ENCODE peak calls at places on chromosome 14, in eight cellular contexts. Y is heart left ventricle, I is GM12878, N is gastrocnemius medialis, U is upper lobe of left lung, A is body of pancreas, O is HepG2, F is right lobe of liver. B is an unnamed sample. For H3K9me3, the result is how much of the 10 kb centered on the place peaks cover.

GRCh38 chr14:32648434-32648833 is 290.2 kb upstream of the NPAS3 start:
- ATAC-seq in F (peak), A (no peak), O (no peak), Y (no peak), N (peak), I (no peak), U (no peak), B (no peak)

GRCh38 chr14:89399157-89399556 is 17.9 kb downstream of the FOXN3 start:
- ATAC-seq in Y (peak), U (no peak), A (no peak), I (no peak), O (no peak), F (peak), N (no peak), B (no peak)

GRCh38 chr14:31834616-31835015 is 242.5 kb upstream of the ARHGAP5 start:
- ATAC-seq in Y (no peak), I (no peak), U (no peak), O (no peak), A (no peak), F (no peak), N (no peak), B (no peak)

GRCh38 chr14:102817942-102818940 is 41.0 kb downstream of the TRAF3 start:
- ATAC-seq in O (no peak), I (peak), Y (no peak), U (no peak), F (peak), A (no peak), N (peak), B (peak)

GRCh38 chr14:52076334-52076733 is 7.5 kb upstream of the NID2 start:
- ATAC-seq in O (no peak), N (no peak), F (no peak), Y (peak), A (no peak), I (no peak), U (no peak), B (no peak)

GRCh38 chr14:99389171-99389826 is 91.4 kb downstream of the SETD3 start:
- ATAC-seq in Y (peak), U (peak), F (peak), O (peak), N (peak), I (peak), A (no peak), B (no peak)

GRCh38 chr14:34794217-34794616 is 79.8 kb upstream of the CFL2 start:
- ATAC-seq in F (no peak), Y (no peak), O (no peak), U (no peak), A (no peak), N (no peak), I (no peak), B (no peak)

GRCh38 chr14:80135305-80136088 is 75.8 kb downstream of the DIO2 start:
- ATAC-seq in N (no peak), U (no peak), Y (no peak), O (no peak), A (no peak), F (no peak), I (no peak), B (no peak)

GRCh38 chr14:72810201-72810600 is 83.7 kb downstream of the DPF3 start:
- ATAC-seq in A (no peak), I (no peak), Y (no peak), N (no peak), F (no peak), U (no peak), O (no peak), B (no peak)

GRCh38 chr14:65356327-65356836 is 56.1 kb upstream of the FUT8 start:
- ATAC-seq in O (no peak), U (peak), I (no peak), A (no peak), F (no peak), N (no peak), Y (no peak), B (no peak)

GRCh38 chr14:37420622-37421021 is 174.4 kb downstream of the FOXA1 start:
- ATAC-seq in Y (no peak), O (no peak), U (no peak), F (peak), N (no peak), A (no peak), I (no peak), B (no peak)
- H3K4me3 ChIP-seq in Y (no peak), O (no peak), U (no peak), F (no peak), N (no peak), A (no peak), I (no peak), B (no peak)

GRCh38 chr14:88380405-88380804 is 5.1 kb upstream of the SPATA7 start:
- ATAC-seq in F (no peak), Y (no peak), U (no peak), I (no peak), A (no peak), O (peak), N (no peak), B (no peak)

GRCh38 chr14:88388741-88389282 is 3.4 kb downstream of the SPATA7 start:
- ATAC-seq in A (no peak), I (no peak), N (no peak), U (no peak), F (no peak), Y (no peak), O (no peak), B (no peak)

GRCh38 chr14:88386395-88386794 is 938 bp downstream of the SPATA7 start:
- ATAC-seq in F (no peak), A (no peak), Y (no peak), I (no peak), O (no peak), U (no peak), N (no peak), B (no peak)

GRCh38 chr14:88384653-88385205 is 728 bp upstream of the SPATA7 start:
- ATAC-seq in A (no peak), Y (no peak), N (no peak), O (no peak), F (peak), U (peak), I (no peak), B (peak)

GRCh38 chr14:88385212-88386101 is at the start of gene SPATA7:
- ATAC-seq in I (peak), U (peak), F (peak), O (peak), N (peak), Y (peak), A (peak), B (peak)
- TF ChIP-seq POLR2A in I (peak), U (peak), F (peak), O (peak), N (peak), Y (no peak), A (peak), B (peak)

GRCh38 chr14:68630081-68630571 is 162.7 kb downstream of the ZFP36L1 start:
- ATAC-seq in I (no peak), A (no peak), F (no peak), O (no peak), Y (no peak), N (no peak), U (no peak), B (no peak)

GRCh38 chr14:68632591-68632895 is 160.3 kb downstream of the ZFP36L1 start:
- ATAC-seq in Y (no peak), A (no peak), U (no peak), O (no peak), N (no peak), I (no peak), F (no peak), B (no peak)

GRCh38 chr14:68630611-68631013 is 162.3 kb downstream of the ZFP36L1 start:
- ATAC-seq in F (peak), U (no peak), N (no peak), I (no peak), Y (no peak), A (no peak), O (peak), B (peak)

GRCh38 chr14:68631691-68632590 is 160.9 kb downstream of the ZFP36L1 start:
- ATAC-seq in F (no peak), A (no peak), O (no peak), I (no peak), Y (peak), N (peak), U (no peak), B (no peak)

GRCh38 chr14:68631058-68631690 is 161.7 kb downstream of the ZFP36L1 start:
- ATAC-seq in Y (no peak), I (no peak), F (no peak), N (no peak), O (no peak), U (no peak), A (no peak), B (no peak)
- H3K9me3 ChIP-seq in Y (under half), I (under half), F (under half), N (under half), O (under half), U (under half), A (under half), B (under half)

GRCh38 chr14:75222208-75222701 is 45.8 kb upstream of the TMED10 start:
- ATAC-seq in I (peak), F (peak), Y (peak), O (no peak), U (peak), A (no peak), N (peak), B (peak)
- H3K4me3 ChIP-seq in I (no peak), F (no peak), Y (no peak), O (no peak), U (no peak), A (no peak), N (no peak), B (no peak)

DNA sequence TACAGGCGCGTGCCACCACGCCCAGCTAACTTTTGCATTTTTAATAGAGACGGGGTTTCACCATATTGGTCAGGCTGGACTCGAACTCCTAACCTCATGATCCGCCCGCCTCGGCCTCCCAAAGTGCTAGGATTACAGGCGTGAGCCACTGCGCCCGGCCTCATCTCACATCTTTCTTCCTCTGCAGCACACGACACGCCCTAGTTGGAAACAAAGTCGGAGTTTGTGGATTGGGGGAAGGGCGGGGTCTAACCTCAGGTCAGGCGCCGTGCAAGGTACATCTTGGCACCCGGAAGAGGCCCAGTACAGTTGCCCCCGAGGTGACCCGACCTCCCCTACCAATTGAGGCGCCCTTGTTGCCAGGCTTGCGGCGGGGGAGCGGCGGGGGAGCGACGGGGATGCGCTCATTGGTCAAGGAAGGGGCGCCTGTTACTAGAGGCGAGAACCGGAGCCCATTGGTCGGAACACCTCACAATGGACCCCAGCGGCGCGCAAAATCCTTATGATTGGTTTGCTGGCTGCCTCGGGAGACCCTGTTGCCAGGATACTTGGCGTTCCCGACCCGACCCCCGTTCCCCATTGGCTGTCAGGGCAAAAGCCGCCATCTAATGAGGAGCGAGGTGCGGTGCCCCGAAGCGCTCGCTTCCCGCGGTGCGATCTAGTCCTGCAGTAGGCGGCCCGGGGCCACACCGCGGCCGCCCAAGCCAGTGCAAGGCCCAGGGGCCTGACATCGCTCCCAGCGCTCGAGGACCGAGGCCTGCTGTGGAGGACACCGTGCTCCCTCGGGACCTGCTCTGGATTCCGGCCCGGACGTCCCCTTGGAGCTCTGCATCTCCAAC is at the start of gene REC8:
- ATAC-seq in O (peak), Y (peak), I (peak), U (peak), A (peak), F (peak), N (no peak), B (peak)
- TF ChIP-seq POLR2A in O (no peak), Y (no peak), I (peak), U (no peak), A (no peak), F (no peak), N (no peak), B (no peak)

GRCh38 chr14:106821119-106821518 is 1294.7 kb downstream of the TMEM121 start:
- ATAC-seq in A (no peak), Y (no peak), U (no peak), I (no peak), O (no peak), F (no peak), N (no peak), B (no peak)

GRCh38 chr14:106822905-106823304 is 1296.5 kb downstream of the TMEM121 start:
- ATAC-seq in O (no peak), A (no peak), I (no peak), F (no peak), N (no peak), Y (no peak), U (no peak), B (no peak)

GRCh38 chr14:106823552-106823951 is 1297.2 kb downstream of the TMEM121 start:
- ATAC-seq in N (no peak), F (no peak), U (no peak), A (no peak), Y (no peak), I (no peak), O (no peak), B (no peak)

DNA sequence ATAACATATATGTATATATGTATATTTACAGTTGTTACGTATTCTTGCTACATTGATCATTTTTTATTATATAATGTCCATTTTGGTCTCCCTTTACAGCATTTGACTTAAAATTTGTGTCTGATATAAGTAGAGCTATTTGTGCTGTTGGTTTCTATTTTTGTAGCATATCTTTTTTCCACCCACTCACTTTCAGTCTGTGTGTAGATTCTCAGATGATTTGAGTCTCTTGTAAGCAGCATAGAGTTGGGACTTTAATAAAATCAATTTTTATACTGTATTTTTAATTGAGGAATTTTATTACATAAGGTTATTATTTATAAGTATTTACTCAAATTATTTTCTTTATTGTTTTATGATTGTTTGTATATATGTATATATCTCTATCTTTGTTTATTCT is 1293.7 kb downstream of the TMEM121 start:
- ATAC-seq in U (no peak), F (no peak), O (no peak), Y (no peak), I (peak), A (no peak), N (no peak), B (no peak)
- H3K9me3 ChIP-seq in U (under half), F (under half), O (under half), Y (under half), I (under half), A (under half), N (under half), B (under half)

GRCh38 chr14:23538785-23539184 is 12.8 kb downstream of the ZFHX2 start:
- ATAC-seq in U (peak), N (no peak), A (no peak), F (no peak), I (no peak), Y (peak), O (peak), B (no peak)
- H3K4me3 ChIP-seq in U (no peak), N (no peak), A (no peak), F (no peak), I (no peak), Y (no peak), O (no peak), B (no peak)

DNA sequence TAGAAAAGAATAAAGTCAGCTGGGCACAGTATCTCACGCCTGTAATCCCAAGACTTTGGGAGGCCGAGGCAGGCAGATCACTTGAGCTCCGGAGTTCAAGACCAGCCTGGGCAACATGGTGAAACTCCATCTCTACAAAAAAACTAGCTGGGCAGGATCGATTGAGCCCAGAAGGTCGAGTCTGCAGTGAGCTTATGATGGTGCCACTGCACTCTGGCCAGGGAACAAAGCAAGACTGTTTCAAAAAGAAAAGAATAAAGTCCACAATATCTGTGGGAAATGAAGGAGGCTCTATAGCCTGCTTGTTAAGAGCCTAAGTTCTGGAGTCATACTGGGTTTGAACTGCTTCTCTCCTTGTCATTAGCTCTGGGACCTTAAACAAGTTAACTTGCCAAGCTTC is 7.9 kb downstream of the MAPK1IP1L start:
- ATAC-seq in A (no peak), U (no peak), F (no peak), I (peak), N (no peak), Y (no peak), O (peak), B (no peak)
- TF ChIP-seq POLR2A in A (no peak), U (no peak), F (no peak), I (no peak), N (no peak), Y (no peak), O (no peak), B (no peak)

GRCh38 chr14:25570483-25570882 is 520.5 kb upstream of the STXBP6 start:
- ATAC-seq in I (no peak), F (no peak), A (no peak), U (no peak), O (no peak), N (no peak), Y (no peak), B (no peak)

DNA sequence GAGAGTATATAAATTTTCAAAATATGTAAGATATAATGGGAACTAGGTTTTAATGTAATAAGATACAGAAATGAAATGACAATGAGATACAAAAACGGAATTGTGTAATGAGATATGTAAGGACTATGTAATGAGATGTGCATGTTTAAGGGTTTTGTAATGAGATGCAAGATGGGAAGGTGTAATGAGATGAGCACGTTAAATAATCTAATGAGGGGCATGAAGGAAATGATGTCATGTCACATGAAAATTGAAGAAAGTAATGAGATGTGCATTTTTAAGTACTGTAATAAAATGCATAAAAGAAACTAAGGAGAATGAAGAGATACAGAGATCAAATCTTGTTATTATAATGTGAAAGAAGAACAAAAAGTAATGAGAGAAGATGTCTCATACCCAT is 525.0 kb upstream of the STXBP6 start:
- ATAC-seq in I (no peak), O (no peak), N (no peak), A (no peak), Y (no peak), U (no peak), F (no peak), B (no peak)
- H3K9me3 ChIP-seq in I (under half), O (half or more), N (under half), A (under half), Y (under half), U (under half), F (under half), B (under half)

DNA sequence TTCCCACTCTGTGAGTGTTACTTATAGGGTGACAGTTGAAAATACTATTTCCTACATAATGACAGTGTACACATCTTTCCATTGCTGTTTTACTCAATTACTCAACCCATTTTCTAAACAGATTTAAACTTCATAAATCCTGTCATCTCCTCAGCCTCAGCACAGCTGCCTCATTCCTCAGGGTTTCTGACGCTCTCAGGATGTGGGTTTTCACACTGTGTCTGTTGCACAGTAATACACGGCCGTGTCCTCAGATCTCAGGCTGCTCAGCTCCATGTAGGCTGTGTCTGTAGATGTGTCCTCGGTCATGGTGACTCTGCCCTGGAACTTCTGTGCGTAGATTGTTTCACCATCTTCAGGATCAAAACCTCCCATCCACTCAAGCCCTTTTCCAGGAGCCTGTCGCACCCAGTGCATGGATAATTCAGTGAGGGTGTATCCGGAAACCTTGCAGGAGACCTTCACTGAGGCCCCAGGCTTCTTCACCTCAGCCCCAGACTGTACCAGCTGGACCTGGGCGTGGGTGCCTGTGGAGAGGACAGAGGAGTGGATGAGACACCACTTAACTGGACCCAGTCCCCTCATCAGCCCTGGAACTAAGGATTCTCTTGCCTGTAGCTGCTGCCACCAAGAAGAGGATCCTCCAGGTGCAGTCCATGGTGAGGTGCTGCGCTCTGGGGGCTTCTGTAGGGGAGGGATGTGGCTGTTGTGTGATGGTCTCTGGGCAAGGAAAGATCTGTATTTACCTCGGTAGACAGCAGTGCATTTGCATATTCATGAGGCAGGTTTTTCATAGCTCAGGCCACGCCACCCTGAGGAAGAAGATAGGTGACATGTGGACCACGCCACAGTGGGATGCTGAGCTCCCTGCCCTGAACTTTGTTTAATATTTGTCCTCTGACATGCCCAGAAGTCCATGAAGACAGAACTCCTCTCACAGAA is 750.2 kb downstream of the TMEM121 start:
- ATAC-seq in A (no peak), I (peak), U (no peak), N (no peak), Y (no peak), O (no peak), F (no peak), B (no peak)
- H3K4me3 ChIP-seq in A (no peak), I (peak), U (no peak), N (no peak), Y (no peak), O (no peak), F (no peak), B (no peak)

B was measured in gastroesophageal sphincter.